ENCODE peak calls at places on chromosomes 7 and 10, in seven cellular contexts. I is CD8-positive, alpha-beta T cell; Z is adrenal gland; K is A549; U is sigmoid colon; F is tibial nerve; J is tibial artery. T is an unnamed sample.

GRCh38 chr10:131692176-131692575 is 208.6 kb upstream of the PPP2R2D start:
- DNase-seq in I (no peak), Z (no peak), K (no peak), U (no peak), F (no peak), J (no peak), T (peak)

GRCh38 chr10:87940210-87940609 is 76.8 kb downstream of the PTEN start:
- DNase-seq in I (no peak), Z (no peak), K (no peak), U (no peak), F (no peak), J (no peak), T (no peak)

GRCh38 chr10:775245-776075 is 86.0 kb upstream of the DIP2C start:
- DNase-seq in I (no peak), Z (peak), K (no peak), U (peak), F (no peak), J (peak), T (no peak)

GRCh38 chr10:21531164-21531563 is 2.9 kb upstream of the MLLT10 start:
- DNase-seq in I (no peak), Z (no peak), K (peak), U (no peak), F (no peak), J (no peak), T (no peak)

GRCh38 chr7:158161194-158161593 is 426.4 kb downstream of the PTPRN2 start:
- DNase-seq in I (no peak), Z (no peak), K (no peak), U (no peak), F (no peak), J (no peak), T (no peak)

GRCh38 chr10:35876248-35876647 is 234.2 kb upstream of the FZD8 start:
- DNase-seq in I (no peak), Z (no peak), K (peak), U (no peak), F (no peak), J (no peak), T (no peak)

GRCh38 chr10:118002581-118002980 is 44.2 kb downstream of the RAB11FIP2 start:
- DNase-seq in I (no peak), Z (no peak), K (peak), U (no peak), F (no peak), J (no peak), T (no peak)

GRCh38 chr7:152910545-152911013 is 151.0 kb downstream of the ACTR3B start:
- DNase-seq in I (no peak), Z (peak), K (no peak), U (no peak), F (no peak), J (no peak), T (no peak)

GRCh38 chr7:156017431-156017830 is 205.2 kb upstream of the SHH start:
- DNase-seq in I (no peak), Z (peak), K (no peak), U (no peak), F (no peak), J (no peak), T (peak)

GRCh38 chr7:4189151-4189570 is 492.9 kb upstream of the FOXK1 start:
- DNase-seq in I (no peak), Z (peak), K (no peak), U (peak), F (peak), J (peak), T (peak)

DNA sequence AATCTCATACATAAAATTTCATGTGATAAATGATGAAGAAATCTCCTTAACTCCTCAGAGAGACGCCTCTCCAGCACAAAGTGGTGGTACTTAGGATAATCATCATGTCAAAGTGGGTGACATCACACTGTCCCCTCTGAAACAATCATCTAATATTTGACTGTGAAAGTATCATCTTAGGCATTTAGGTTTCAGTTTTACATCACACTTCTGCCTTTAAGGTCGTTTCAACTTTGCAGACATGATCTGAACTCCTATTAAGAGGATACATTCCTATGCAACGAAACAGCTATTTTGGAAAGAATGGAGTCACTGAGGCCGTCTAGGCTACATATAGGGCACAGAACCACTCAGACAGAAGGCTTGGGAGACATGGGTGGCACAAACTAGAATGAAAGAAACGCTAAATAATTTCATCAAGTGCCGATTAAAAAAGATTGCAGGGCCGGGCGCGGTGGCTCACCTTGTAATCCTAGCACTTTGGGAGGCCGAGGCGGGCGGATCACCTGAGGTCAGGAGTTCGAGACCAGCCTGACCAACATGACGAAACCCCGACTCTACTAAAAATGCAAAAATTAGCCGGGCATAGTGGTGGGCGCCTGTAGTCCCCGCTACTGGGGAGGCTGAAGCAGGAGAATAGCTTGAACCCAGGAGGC is 2.0 kb downstream of the VOPP1 start:
- DNase-seq in I (no peak), Z (no peak), K (no peak), U (no peak), F (no peak), J (no peak), T (no peak)
- H3K27ac ChIP-seq in I (no peak), Z (peak), K (peak), U (peak), F (peak), J (peak), T (peak)

GRCh38 chr10:29736325-29737208 is 101.8 kb upstream of the SVIL start:
- DNase-seq in I (no peak), Z (peak), K (peak), U (peak), F (no peak), J (peak), T (no peak)

GRCh38 chr10:29737209-29737565 is 102.4 kb upstream of the SVIL start:
- DNase-seq in I (no peak), Z (no peak), K (no peak), U (no peak), F (no peak), J (no peak), T (no peak)

GRCh38 chr10:29734980-29735627 is 100.3 kb upstream of the SVIL start:
- DNase-seq in I (peak), Z (peak), K (peak), U (peak), F (peak), J (peak), T (peak)

GRCh38 chr10:29734640-29734979 is 99.8 kb upstream of the SVIL start:
- DNase-seq in I (no peak), Z (no peak), K (no peak), U (no peak), F (no peak), J (no peak), T (no peak)

GRCh38 chr10:29735628-29736324 is 101.0 kb upstream of the SVIL start:
- DNase-seq in I (peak), Z (peak), K (peak), U (peak), F (peak), J (peak), T (peak)
- H3K4me3 ChIP-seq in I (peak), Z (peak), K (peak), U (peak), F (peak), J (peak), T (peak)

DNA sequence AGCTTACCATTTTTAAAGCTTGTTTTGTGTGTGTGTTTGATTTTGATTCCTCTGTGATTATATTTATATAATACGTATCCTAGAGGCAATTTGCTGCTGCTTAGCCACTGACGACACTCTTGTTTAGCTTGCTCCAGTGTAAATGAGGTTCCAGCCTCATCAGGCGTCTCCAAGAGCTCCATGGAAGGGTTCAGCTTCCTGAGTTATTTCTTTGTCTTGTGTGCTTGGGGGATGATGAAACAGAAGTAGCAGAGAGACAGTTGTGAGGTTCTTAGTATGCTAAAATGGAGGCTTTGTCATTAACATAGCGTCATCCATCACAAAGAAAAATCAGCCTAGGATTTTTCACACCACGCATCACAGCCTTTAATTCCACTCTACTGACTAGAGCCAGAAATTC is 85.1 kb downstream of the KLF6 start:
- DNase-seq in I (no peak), Z (no peak), K (no peak), U (no peak), F (no peak), J (no peak), T (no peak)
- H3K27ac ChIP-seq in I (no peak), Z (no peak), K (no peak), U (no peak), F (no peak), J (no peak), T (no peak)

GRCh38 chr10:62082270-62082669 is 180.8 kb downstream of the ARID5B start:
- DNase-seq in I (no peak), Z (no peak), K (no peak), U (no peak), F (no peak), J (no peak), T (no peak)
- H3K4me3 ChIP-seq in I (no peak), Z (no peak), K (no peak), U (no peak), F (no peak), J (no peak), T (peak)

GRCh38 chr7:144484445-144484844 is 81.0 kb upstream of the NOBOX start:
- DNase-seq in I (no peak), Z (no peak), K (no peak), U (no peak), F (no peak), J (no peak), T (no peak)

GRCh38 chr7:144487906-144488305 is 84.4 kb upstream of the NOBOX start:
- DNase-seq in I (no peak), Z (no peak), K (no peak), U (no peak), F (no peak), J (no peak), T (no peak)

GRCh38 chr7:144488977-144489376 is 85.5 kb upstream of the NOBOX start:
- DNase-seq in I (no peak), Z (no peak), K (no peak), U (no peak), F (no peak), J (no peak), T (no peak)

GRCh38 chr7:144481863-144482262 is 78.4 kb upstream of the NOBOX start:
- DNase-seq in I (no peak), Z (no peak), K (no peak), U (no peak), F (no peak), J (no peak), T (no peak)

GRCh38 chr7:144483189-144483588 is 79.7 kb upstream of the NOBOX start:
- DNase-seq in I (no peak), Z (no peak), K (no peak), U (no peak), F (no peak), J (no peak), T (no peak)
- H3K27ac ChIP-seq in I (no peak), Z (no peak), K (no peak), U (no peak), F (no peak), J (no peak), T (no peak)

GRCh38 chr10:102113261-102113955 is 6.8 kb downstream of the LDB1 start:
- DNase-seq in I (no peak), Z (no peak), K (no peak), U (no peak), F (no peak), J (no peak), T (no peak)
- H3K4me3 ChIP-seq in I (peak), Z (no peak), K (peak), U (peak), F (peak), J (peak), T (peak)

DNA sequence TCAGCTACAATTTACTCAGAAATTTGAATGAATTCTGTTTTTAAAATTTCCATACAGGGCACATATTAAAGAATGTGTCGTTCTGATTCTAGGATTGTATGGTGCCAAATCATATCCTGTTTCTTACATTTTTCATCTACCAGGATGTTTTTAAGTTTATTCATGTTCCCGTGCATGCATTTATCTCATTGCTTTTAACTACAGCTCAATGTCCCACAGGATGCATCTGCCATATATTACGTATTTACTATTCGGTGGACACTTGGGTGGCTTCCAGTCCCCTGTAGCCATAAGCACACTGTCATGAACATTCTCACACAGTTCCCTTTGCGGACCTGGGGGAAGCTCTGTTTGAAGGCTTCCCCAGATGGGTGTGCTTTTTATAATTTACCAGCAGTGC is 122.3 kb downstream of the CCDC71L start:
- DNase-seq in I (no peak), Z (no peak), K (no peak), U (no peak), F (no peak), J (no peak), T (no peak)
- H3K27ac ChIP-seq in I (no peak), Z (no peak), K (no peak), U (no peak), F (no peak), J (no peak), T (no peak)

DNA sequence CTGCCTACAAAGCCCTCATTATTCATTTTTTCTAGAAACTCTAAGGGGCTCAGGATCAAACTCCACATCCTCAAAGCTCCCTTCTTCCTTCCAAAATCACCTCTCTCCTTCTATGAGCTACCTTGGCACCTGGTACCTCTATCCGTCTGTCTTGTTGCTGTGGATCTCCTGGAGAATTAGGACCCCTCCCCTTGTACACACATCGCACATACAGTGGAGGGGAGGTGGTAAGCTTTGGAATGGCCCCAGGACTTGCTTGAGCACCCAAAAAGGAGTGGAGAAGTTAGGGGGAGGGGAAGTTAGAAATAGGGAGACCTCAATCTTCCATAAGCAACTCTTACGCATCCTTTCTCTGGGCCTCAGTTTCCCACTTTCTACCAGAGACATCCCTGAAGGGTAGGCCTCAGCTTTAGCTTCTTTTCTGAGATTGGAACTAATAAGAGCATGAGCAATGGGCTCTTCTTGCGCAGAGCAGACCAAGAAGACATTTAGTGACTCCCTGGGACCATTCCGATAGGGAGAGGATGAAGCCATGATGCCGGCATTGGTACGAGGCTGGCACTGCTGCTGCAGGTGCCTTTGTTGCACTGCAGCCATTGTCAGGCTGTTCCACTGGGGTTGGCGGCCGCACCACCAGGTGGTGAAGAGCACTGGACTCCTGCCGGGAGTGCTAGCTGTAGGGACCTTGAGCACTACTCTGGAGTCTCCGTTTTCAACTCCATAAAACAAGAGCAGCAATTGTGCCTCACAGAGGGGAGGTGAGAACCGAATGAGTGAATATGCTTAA is 4.5 kb downstream of the CYP26C1 start:
- DNase-seq in I (no peak), Z (no peak), K (no peak), U (no peak), F (no peak), J (no peak), T (no peak)
- H3K4me3 ChIP-seq in I (no peak), Z (no peak), K (no peak), U (no peak), F (no peak), J (no peak), T (no peak)

DNA sequence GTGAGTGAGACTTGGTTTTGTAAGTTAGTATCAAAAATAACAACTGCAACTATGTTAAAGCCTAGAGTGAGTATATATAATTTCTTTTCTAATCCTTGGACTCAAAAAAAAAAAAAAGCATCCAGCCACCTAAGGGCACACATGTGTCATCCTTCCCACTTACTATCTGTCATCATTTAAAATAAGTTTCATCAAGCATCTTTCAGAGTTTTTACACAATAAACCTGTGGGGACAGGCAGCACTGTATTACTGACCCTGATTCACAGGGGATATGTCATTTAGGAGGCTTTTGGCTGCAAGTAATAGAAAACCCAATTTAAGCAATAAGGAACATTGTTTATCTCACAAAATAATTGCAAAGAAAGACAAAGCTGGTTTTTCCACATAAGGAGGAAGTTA is 32.3 kb upstream of the OSBPL3 start:
- DNase-seq in I (no peak), Z (no peak), K (no peak), U (no peak), F (no peak), J (no peak), T (no peak)
- H3K27ac ChIP-seq in I (no peak), Z (no peak), K (no peak), U (no peak), F (no peak), J (no peak), T (no peak)